ENCODE peak calls at places on chromosomes 7 and 10, in seven cellular contexts. X is heart right ventricle, Q is thyroid gland, U is OCI-LY7, D is ovary, A is Karpas-422, N is mesenchymal stem cell. Z is an unnamed sample. For H3K4me1, the result is how much of the 10 kb centered on the place peaks cover.

GRCh38 chr7:25851332-25852248 is 300.4 kb upstream of the NFE2L3 start:
- DNase-seq in X (peak), Q (peak), U (peak), D (peak), A (peak), N (peak), Z (peak)

GRCh38 chr7:21996641-21997040 is 50.9 kb upstream of the CDCA7L start:
- DNase-seq in X (no peak), Q (no peak), U (no peak), D (no peak), A (no peak), N (no peak), Z (no peak)

GRCh38 chr7:15489383-15489782 is 72.4 kb downstream of the AGMO start:
- DNase-seq in X (no peak), Q (no peak), U (no peak), D (no peak), A (no peak), N (peak), Z (no peak)

GRCh38 chr7:139360210-139360947 is 685 bp downstream of the LUC7L2 start:
- DNase-seq in X (peak), Q (peak), U (peak), D (peak), A (peak), N (peak), Z (peak)

GRCh38 chr7:41188163-41189130 is 514.4 kb downstream of the INHBA start:
- DNase-seq in X (no peak), Q (no peak), U (no peak), D (no peak), A (no peak), N (peak), Z (no peak)

GRCh38 chr7:121084748-121085336 is 96.3 kb downstream of the CPED1 start:
- DNase-seq in X (peak), Q (no peak), U (no peak), D (no peak), A (no peak), N (peak), Z (no peak)

GRCh38 chr7:6443372-6443941 is 4.3 kb downstream of the DAGLB start:
- DNase-seq in X (no peak), Q (no peak), U (no peak), D (no peak), A (no peak), N (peak), Z (no peak)

GRCh38 chr7:157360483-157361025 is 23.8 kb downstream of the DNAJB6 start:
- DNase-seq in X (no peak), Q (no peak), U (no peak), D (no peak), A (no peak), N (no peak), Z (no peak)

GRCh38 chr7:156174428-156174827 is 362.2 kb upstream of the SHH start:
- DNase-seq in X (no peak), Q (no peak), U (no peak), D (no peak), A (no peak), N (no peak), Z (no peak)

GRCh38 chr10:3339531-3339950 is 167.0 kb upstream of the PITRM1 start:
- DNase-seq in X (no peak), Q (no peak), U (no peak), D (no peak), A (no peak), N (peak), Z (no peak)

GRCh38 chr10:121289800-121290199 is 308.4 kb downstream of the FGFR2 start:
- DNase-seq in X (no peak), Q (no peak), U (no peak), D (no peak), A (no peak), N (no peak), Z (no peak)

GRCh38 chr10:36555036-36555435 is 570.4 kb upstream of the ANKRD30A start:
- DNase-seq in X (no peak), Q (no peak), U (no peak), D (no peak), A (no peak), N (no peak), Z (no peak)

GRCh38 chr7:24778543-24779282 is 21.4 kb upstream of the GSDME start:
- DNase-seq in X (no peak), Q (no peak), U (peak), D (no peak), A (no peak), N (peak), Z (no peak)

GRCh38 chr7:97639036-97639435 is 92.8 kb upstream of the TAC1 start:
- DNase-seq in X (no peak), Q (no peak), U (no peak), D (no peak), A (no peak), N (no peak), Z (no peak)

GRCh38 chr10:100535715-100536353 is at the start of gene HIF1AN:
- DNase-seq in X (peak), Q (peak), U (peak), D (peak), A (peak), N (peak), Z (peak)

GRCh38 chr10:7438196-7438986 is 27.6 kb upstream of the SFMBT2 start:
- DNase-seq in X (no peak), Q (no peak), U (no peak), D (no peak), A (no peak), N (no peak), Z (no peak)

GRCh38 chr10:82796510-82796909 is 921.5 kb downstream of the NRG3 start:
- DNase-seq in X (no peak), Q (no peak), U (peak), D (no peak), A (peak), N (peak), Z (no peak)

GRCh38 chr10:59088912-59089573 is 87.4 kb upstream of the PHYHIPL start:
- DNase-seq in X (no peak), Q (no peak), U (no peak), D (no peak), A (no peak), N (no peak), Z (no peak)

GRCh38 chr10:104337527-104337984 is 709 bp downstream of the ITPRIP start:
- DNase-seq in X (no peak), Q (peak), U (peak), D (no peak), A (peak), N (no peak), Z (no peak)

GRCh38 chr7:126803060-126803665 is 449.6 kb downstream of the GRM8 start:
- DNase-seq in X (no peak), Q (peak), U (peak), D (no peak), A (peak), N (peak), Z (no peak)

GRCh38 chr7:47449810-47450586 is 131.9 kb downstream of the TNS3 start:
- DNase-seq in X (no peak), Q (no peak), U (no peak), D (no peak), A (no peak), N (peak), Z (no peak)

GRCh38 chr10:61900829-61901783 is at the start of gene ARID5B:
- DNase-seq in X (no peak), Q (peak), U (peak), D (no peak), A (peak), N (peak), Z (peak)

GRCh38 chr10:14579405-14579804 is 195.3 kb downstream of the FAM107B start:
- DNase-seq in X (no peak), Q (no peak), U (no peak), D (no peak), A (no peak), N (no peak), Z (no peak)

DNA sequence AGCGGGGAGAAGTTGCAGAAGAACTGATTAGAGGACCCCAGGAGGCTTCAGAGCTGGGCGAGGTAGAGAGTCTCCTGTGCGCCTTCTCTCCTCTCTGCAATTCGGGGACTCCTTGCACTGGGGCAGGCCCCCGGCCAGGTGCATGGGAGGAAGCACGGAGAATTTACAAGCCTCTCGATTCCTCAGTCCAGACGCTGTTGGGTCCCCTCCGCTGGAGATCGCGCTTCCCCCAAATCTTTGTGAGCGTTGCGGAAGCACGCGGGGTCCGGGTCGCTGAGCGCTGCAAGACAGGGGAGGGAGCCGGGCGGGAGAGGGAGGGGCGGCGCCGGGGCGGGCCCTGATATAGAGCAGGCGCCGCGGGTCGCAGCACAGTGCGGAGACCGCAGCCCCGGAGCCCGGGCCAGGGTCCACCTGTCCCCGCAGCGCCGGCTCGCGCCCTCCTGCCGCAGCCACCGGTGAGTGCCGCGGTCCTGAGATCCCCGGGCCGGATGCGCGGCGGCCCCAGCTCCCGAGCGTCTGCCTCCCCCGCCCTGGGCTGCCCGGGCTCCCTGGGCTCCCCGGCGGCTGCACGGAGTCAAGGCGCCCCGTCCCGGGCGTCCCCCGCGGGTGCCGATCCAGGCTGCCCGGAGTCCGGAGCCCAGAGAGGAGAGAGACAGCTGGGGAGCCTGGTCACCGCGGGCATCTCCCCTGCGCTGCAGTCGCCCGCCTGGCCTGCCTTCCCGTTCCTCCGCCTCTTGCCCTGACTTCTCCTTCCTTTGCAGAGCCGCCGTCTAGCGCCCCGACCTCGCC is at the start of gene PLAU:
- DNase-seq in X (peak), Q (peak), U (peak), D (no peak), A (peak), N (peak), Z (peak)
- H3K4me1 ChIP-seq in X (half or more), Q (under half), U (under half), D (under half), A (under half), N (under half), Z (under half)

DNA sequence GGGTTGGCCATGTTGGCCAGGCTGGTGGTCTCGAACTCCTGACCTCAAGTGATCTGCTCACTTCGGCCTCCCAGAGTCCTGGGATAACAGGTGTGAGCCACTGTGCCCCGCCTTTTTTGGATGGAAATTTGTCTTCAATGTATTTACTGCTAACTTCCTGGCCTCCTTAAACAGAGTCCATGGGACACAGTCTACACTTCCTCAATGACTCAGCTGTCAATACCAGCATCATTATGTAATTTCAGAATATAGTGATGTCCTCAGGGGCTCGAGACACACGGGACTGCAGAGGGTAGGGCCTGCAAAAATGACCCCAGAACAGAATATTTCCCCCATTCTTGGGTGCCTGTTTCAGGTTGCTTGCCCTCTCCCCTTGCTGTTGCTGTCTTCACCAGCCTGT is 31.1 kb downstream of the CAMK2G start:
- DNase-seq in X (no peak), Q (no peak), U (no peak), D (no peak), A (peak), N (no peak), Z (no peak)
- H3K27ac ChIP-seq in X (no peak), Q (no peak), U (no peak), D (no peak), A (no peak), N (no peak), Z (no peak)

DNA sequence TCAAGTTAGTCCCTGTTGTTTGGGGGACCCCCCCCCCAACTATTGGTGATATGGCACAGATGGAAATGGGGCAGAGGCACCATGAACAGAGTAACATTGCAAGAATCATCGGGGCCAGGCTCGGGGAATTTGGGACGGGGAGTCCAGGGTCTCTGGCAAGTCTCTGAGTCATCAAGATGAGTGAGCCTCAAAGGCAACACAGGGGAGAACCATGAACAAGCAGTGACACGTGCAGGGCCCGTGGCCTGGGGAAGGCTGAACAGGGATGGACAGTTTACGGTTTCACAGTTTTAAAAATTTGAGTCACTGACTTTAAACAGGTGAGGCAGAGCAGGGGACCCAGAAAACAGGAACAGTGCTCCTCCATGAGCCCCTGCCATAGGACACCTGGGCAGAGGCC is 24.1 kb downstream of the CHST15 start:
- DNase-seq in X (no peak), Q (no peak), U (no peak), D (no peak), A (no peak), N (no peak), Z (no peak)
- H3K4me1 ChIP-seq in X (under half), Q (under half), U (half or more), D (under half), A (under half), N (under half), Z (under half)

GRCh38 chr10:69406816-69407580 is 9.7 kb downstream of the TACR2 start:
- DNase-seq in X (no peak), Q (no peak), U (no peak), D (no peak), A (no peak), N (no peak), Z (no peak)
- H3K27ac ChIP-seq in X (peak), Q (peak), U (no peak), D (no peak), A (no peak), N (no peak), Z (no peak)

GRCh38 chr7:75914169-75914654 is 743 bp upstream of the POR start:
- DNase-seq in X (no peak), Q (peak), U (no peak), D (no peak), A (peak), N (no peak), Z (no peak)
- H3K4me1 ChIP-seq in X (under half), Q (under half), U (under half), D (under half), A (under half), N (under half), Z (under half)

GRCh38 chr10:78547397-78547796 is 513.7 kb downstream of the RPS24 start:
- DNase-seq in X (no peak), Q (no peak), U (no peak), D (no peak), A (no peak), N (no peak), Z (no peak)
- H3K27ac ChIP-seq in X (no peak), Q (no peak), U (no peak), D (no peak), A (no peak), N (no peak), Z (no peak)

GRCh38 chr10:79128923-79129305 is 60.1 kb downstream of the ZMIZ1 start:
- DNase-seq in X (no peak), Q (no peak), U (no peak), D (no peak), A (no peak), N (no peak), Z (no peak)

GRCh38 chr10:79131730-79132644 is 63.2 kb downstream of the ZMIZ1 start:
- DNase-seq in X (no peak), Q (no peak), U (peak), D (no peak), A (no peak), N (no peak), Z (no peak)

GRCh38 chr10:79129361-79129997 is 60.7 kb downstream of the ZMIZ1 start:
- DNase-seq in X (no peak), Q (no peak), U (no peak), D (peak), A (no peak), N (peak), Z (no peak)

GRCh38 chr10:79130846-79131245 is 62.1 kb downstream of the ZMIZ1 start:
- DNase-seq in X (no peak), Q (no peak), U (no peak), D (no peak), A (no peak), N (peak), Z (no peak)

GRCh38 chr10:79130255-79130654 is 61.5 kb downstream of the ZMIZ1 start:
- DNase-seq in X (no peak), Q (no peak), U (no peak), D (no peak), A (no peak), N (no peak), Z (no peak)
- H3K4me1 ChIP-seq in X (half or more), Q (under half), U (under half), D (half or more), A (under half), N (half or more), Z (under half)

GRCh38 chr10:24707445-24707844 is 16.2 kb downstream of the ARHGAP21 start:
- DNase-seq in X (no peak), Q (no peak), U (no peak), D (no peak), A (no peak), N (no peak), Z (no peak)
- H3K27ac ChIP-seq in X (no peak), Q (no peak), U (no peak), D (no peak), A (no peak), N (no peak), Z (no peak)

DNA sequence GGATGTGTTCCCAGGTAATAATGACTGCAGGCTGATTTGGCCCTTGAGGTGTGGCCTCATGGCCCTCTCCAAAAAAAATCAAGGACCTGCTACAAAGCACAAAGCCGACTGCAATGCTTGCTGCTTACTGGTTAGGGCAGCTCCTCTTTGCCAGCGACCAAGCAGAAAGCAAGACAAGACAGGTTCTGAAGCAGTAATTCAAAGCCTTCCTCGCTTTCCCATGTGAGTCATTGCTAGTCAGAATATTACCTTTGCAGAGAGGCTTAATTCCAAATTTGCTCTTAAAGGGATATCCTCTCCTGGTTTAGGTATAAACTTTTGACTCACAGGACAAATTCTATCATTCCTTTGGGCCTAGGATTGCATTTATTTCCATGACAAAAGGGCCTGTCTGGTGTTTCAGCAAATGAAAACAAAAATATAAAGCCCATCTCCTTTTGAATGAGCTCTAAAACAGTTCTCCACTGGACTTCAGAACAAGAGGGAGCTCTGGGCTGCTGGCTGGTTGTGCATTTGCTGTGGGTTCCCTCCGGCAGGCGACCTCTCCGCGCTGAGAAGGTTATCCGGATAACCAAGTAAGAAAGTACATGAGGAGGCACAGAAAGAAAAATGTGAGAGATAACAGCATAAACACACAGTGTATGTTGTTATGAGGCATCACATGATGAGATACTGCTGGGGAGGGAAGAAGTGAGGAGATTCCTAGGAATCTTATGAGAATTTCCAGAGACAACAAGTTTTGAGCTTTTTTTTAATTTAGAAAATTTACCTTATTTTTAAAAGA is 90.8 kb downstream of the EGFR start:
- DNase-seq in X (no peak), Q (peak), U (no peak), D (peak), A (no peak), N (peak), Z (no peak)
- H3K4me1 ChIP-seq in X (under half), Q (under half), U (under half), D (under half), A (under half), N (under half), Z (under half)

GRCh38 chr10:80168111-80168511 is 35.6 kb downstream of the PLAC9 start:
- DNase-seq in X (no peak), Q (no peak), U (no peak), D (no peak), A (no peak), N (no peak), Z (no peak)

GRCh38 chr10:80170641-80171040 is 34.7 kb downstream of the ANXA11 start:
- DNase-seq in X (no peak), Q (no peak), U (no peak), D (no peak), A (no peak), N (no peak), Z (no peak)

GRCh38 chr10:80170026-80170425 is 35.3 kb downstream of the ANXA11 start:
- DNase-seq in X (no peak), Q (no peak), U (no peak), D (no peak), A (no peak), N (no peak), Z (no peak)

GRCh38 chr10:80167471-80167870 is 34.9 kb downstream of the PLAC9 start:
- DNase-seq in X (no peak), Q (no peak), U (no peak), D (no peak), A (no peak), N (no peak), Z (no peak)

DNA sequence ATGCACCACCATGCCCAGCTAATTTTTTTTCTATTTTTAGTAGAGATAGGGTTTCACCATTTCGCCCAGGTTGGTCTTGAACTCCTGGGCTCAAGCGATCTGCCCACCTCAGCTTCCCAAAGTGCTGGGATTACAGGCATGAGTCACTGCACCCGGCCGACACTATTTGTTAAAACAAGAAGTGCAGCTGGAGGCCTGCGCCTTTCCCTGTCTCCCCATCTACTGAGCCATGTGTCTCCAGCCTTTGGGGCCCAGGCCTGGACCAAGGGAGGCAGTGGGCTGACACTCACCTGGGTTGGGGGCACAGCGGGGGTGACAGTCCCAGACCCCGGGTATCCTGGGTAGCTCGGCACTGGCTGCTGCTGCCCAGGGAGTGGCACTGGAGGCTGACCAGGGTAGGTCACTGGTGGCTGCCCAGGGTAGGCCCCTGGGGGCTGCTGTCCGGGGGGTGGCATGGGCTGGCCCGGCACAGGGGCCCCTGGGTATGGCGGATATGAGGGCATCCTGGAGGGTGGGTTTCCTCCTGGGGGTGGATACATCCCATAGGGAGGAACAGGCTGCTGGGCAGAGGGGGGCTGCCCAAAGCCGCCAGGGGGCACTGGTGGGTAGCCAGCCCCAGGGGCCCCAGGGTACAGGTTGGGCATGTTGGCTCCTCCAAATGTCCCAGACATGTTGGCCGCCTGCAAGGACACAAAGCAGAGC is 36.3 kb downstream of the PLAC9 start:
- DNase-seq in X (no peak), Q (no peak), U (peak), D (no peak), A (peak), N (peak), Z (peak)
- H3K27ac ChIP-seq in X (peak), Q (no peak), U (no peak), D (no peak), A (no peak), N (no peak), Z (no peak)

Z was measured in pancreas.